ENCODE peak calls at places on chromosomes 11 and 22, in four cellular contexts. P, Z, Y and V are unnamed samples.
A peak's percentile ranks its signal among the peaks of the same experiment; 100 is the strongest.

GRCh38 chr11:66011239-66011784 is 496 bp upstream of the CST6 start:
- DNase-seq in P (no peak), Z (peak; percentile 71), Y (no peak), V (no peak)

GRCh38 chr11:123797065-123797940 is 8.8 kb downstream of the OR6M1 start:
- DNase-seq in P (no peak), Z (no peak), Y (no peak), V (no peak)

GRCh38 chr22:25062378-25063095 is 110.0 kb downstream of the KIAA1671 start:
- DNase-seq in P (no peak), Z (no peak), Y (no peak), V (no peak)

GRCh38 chr22:19959043-19959586 is 17.5 kb upstream of the TXNRD2 start:
- DNase-seq in P (no peak), Z (peak; percentile 99), Y (peak; percentile 54), V (no peak)

GRCh38 chr11:1478544-1478943 is 8.0 kb downstream of the MOB2 start:
- DNase-seq in P (no peak), Z (no peak), Y (no peak), V (no peak)

GRCh38 chr11:37076866-37077265 is 478.8 kb upstream of the RAG2 start:
- DNase-seq in P (no peak), Z (no peak), Y (no peak), V (no peak)

GRCh38 chr22:20316217-20316843 is 3.5 kb downstream of the DGCR6L start:
- DNase-seq in P (peak; percentile 12), Z (peak; percentile 18), Y (no peak), V (no peak)

GRCh38 chr11:67576742-67577475 is 6.7 kb upstream of the GSTP1 start:
- DNase-seq in P (no peak), Z (peak; percentile 55), Y (no peak), V (no peak)

GRCh38 chr11:57345555-57346151 is 7.5 kb downstream of the P2RX3 start:
- DNase-seq in P (peak; percentile 68), Z (peak; percentile 86), Y (peak; percentile 71), V (no peak)

GRCh38 chr11:128845334-128845780 is 21.7 kb downstream of the KCNJ1 start:
- DNase-seq in P (no peak), Z (no peak), Y (no peak), V (no peak)

GRCh38 chr22:31926969-31927368 is 17.4 kb upstream of the YWHAH start:
- DNase-seq in P (no peak), Z (peak; percentile 72), Y (no peak), V (no peak)

GRCh38 chr11:35367491-35367890 is 51.9 kb downstream of the SLC1A2 start:
- DNase-seq in P (no peak), Z (no peak), Y (peak; percentile 88), V (no peak)

GRCh38 chr11:100404907-100405306 is 282.2 kb upstream of the ARHGAP42 start:
- DNase-seq in P (no peak), Z (peak; percentile 45), Y (no peak), V (no peak)
- TF ChIP-seq CTCF in P (no peak), Z (peak; percentile 20), Y (no peak), V (no peak)

GRCh38 chr11:134863294-134863693 is 451.3 kb upstream of the B3GAT1 start:
- DNase-seq in P (no peak), Z (no peak), Y (no peak), V (no peak)

GRCh38 chr11:134858783-134859480 is 446.9 kb upstream of the B3GAT1 start:
- DNase-seq in P (no peak), Z (no peak), Y (no peak), V (no peak)

GRCh38 chr11:134862168-134862567 is 450.1 kb upstream of the B3GAT1 start:
- DNase-seq in P (no peak), Z (no peak), Y (no peak), V (no peak)

GRCh38 chr11:134862796-134863195 is 450.8 kb upstream of the B3GAT1 start:
- DNase-seq in P (no peak), Z (no peak), Y (no peak), V (no peak)

GRCh38 chr11:134861490-134862107 is 449.6 kb upstream of the B3GAT1 start:
- DNase-seq in P (no peak), Z (no peak), Y (no peak), V (no peak)
- TF ChIP-seq CTCF in P (no peak), Z (peak; percentile 69), Y (no peak), V (no peak)

GRCh38 chr11:116903139-116903538 is 65.7 kb upstream of the APOA1 start:
- DNase-seq in P (no peak), Z (no peak), Y (no peak), V (no peak)

GRCh38 chr11:116910378-116910777 is 73.0 kb upstream of the APOA1 start:
- DNase-seq in P (no peak), Z (no peak), Y (peak; percentile 26), V (peak; percentile 5)

GRCh38 chr11:116910847-116911246 is 73.4 kb upstream of the APOA1 start:
- DNase-seq in P (no peak), Z (no peak), Y (no peak), V (no peak)

GRCh38 chr11:116909245-116909644 is 71.8 kb upstream of the APOA1 start:
- DNase-seq in P (no peak), Z (no peak), Y (no peak), V (no peak)

DNA sequence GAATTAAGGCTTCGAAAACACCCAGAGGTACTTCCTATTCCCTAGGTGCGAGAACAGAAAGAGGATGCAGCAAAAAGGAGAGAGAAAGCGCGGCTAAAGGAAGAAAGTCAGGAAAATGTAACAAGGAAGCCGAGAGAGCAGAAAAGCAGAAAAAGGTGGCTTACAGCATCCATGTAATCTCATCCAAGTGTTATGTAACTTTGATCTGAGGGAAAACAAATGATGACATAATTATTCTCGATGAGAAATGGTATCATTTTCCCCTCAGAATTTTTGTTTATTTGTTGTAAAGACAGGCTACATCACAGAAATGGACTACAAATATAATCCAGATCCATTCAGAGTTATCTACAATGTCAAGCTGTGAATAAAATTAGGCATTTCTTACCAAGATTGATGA is 69.1 kb upstream of the APOA1 start:
- DNase-seq in P (no peak), Z (no peak), Y (no peak), V (no peak)
- TF ChIP-seq CTCF in P (no peak), Z (no peak), Y (no peak), V (no peak)

GRCh38 chr11:38297670-38298069 is 1699.6 kb upstream of the RAG2 start:
- DNase-seq in P (no peak), Z (no peak), Y (no peak), V (no peak)

GRCh38 chr11:38296211-38296776 is 1698.3 kb upstream of the RAG2 start:
- DNase-seq in P (no peak), Z (no peak), Y (no peak), V (no peak)

GRCh38 chr11:38302564-38302963 is 1704.5 kb upstream of the RAG2 start:
- DNase-seq in P (no peak), Z (no peak), Y (no peak), V (no peak)

GRCh38 chr11:38304926-38305325 is 1706.9 kb upstream of the RAG2 start:
- DNase-seq in P (no peak), Z (no peak), Y (no peak), V (no peak)

DNA sequence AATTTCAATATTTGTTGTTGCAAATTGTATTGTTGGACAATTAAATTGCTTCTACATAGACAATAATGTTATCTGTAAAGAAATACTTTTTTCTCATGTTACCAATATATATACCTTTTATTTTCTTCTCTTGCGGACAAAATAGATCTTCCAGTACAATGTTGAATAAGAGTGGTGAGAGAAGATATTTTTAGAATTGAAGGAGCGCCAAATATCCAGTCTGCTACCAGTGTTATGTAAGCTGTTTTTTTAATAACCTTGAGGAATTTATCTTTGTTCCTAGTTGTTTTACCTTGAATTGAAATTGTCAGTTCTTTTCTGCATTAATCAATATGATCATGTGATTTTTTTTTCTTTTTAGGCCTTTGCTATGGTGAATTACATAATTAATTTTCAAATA is 1702.5 kb upstream of the RAG2 start:
- DNase-seq in P (no peak), Z (no peak), Y (no peak), V (no peak)
- TF ChIP-seq CTCF in P (no peak), Z (no peak), Y (no peak), V (no peak)

DNA sequence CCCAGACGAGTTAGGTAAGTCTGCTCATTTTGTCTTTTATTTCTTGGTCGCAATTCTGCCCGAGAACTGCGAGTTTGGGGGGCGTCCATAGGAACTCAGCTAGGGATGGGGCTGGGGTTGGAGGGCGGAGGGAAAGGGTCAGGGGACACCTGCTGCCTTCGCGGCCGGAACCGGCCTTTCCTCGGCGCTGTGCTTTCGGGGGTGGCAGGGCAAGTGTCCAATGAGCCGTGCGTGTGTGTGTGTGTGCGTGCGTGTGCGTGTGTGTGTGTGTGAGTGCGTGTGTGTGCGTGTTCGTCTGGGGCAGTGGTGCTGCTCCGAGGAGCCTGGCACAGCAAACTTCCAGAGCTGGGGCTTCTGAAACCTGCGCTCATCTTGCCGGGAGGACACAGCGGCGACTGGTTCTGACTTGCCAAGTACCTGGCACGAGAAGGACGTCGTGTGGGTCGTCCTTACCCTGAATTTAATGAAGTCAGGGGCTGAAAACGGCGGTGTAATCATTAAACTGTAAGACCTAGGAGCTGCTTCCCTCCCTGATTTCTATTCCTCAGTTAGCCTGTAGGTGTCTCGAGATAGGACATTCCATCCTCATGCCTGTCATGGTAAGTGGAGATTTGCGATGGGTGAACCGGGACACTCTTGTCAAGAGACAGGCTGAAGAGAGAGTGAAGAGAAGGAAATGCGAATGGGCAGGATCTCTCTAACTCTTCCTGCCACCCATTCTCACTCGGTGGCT is 27.0 kb upstream of the AMOTL1 start:
- DNase-seq in P (peak; percentile 37), Z (peak; percentile 47), Y (peak; percentile 62), V (no peak)
- TF ChIP-seq CTCF in P (no peak), Z (peak; percentile 63), Y (peak; percentile 61), V (peak; percentile 55)

GRCh38 chr11:29328961-29329441 is 687.8 kb downstream of the KCNA4 start:
- DNase-seq in P (no peak), Z (no peak), Y (peak; percentile 72), V (peak; percentile 44)
- TF ChIP-seq CTCF in P (no peak), Z (peak; percentile 61), Y (peak; percentile 71), V (peak; percentile 76)

GRCh38 chr11:72598901-72599300 is 75.3 kb downstream of the PDE2A start:
- DNase-seq in P (no peak), Z (peak; percentile 77), Y (peak; percentile 30), V (no peak)
- TF ChIP-seq CTCF in P (no peak), Z (peak; percentile 71), Y (peak; percentile 50), V (peak; percentile 41)

GRCh38 chr22:44567846-44568493 is 69.9 kb upstream of the RTL6 start:
- DNase-seq in P (no peak), Z (peak; percentile 62), Y (peak; percentile 59), V (no peak)
- TF ChIP-seq CTCF in P (no peak), Z (peak; percentile 74), Y (peak; percentile 69), V (peak; percentile 57)

GRCh38 chr11:46391578-46392420 is at the start of gene CHRM4:
- DNase-seq in P (no peak), Z (peak; percentile 67), Y (peak; percentile 24), V (no peak)
- TF ChIP-seq CTCF in P (no peak), Z (peak; percentile 68), Y (peak; percentile 36), V (peak; percentile 25)